ENCODE peak calls at places on chromosomes 4 and X, in eight cellular contexts. Y, O, R, G, J, H, Q and K are unnamed samples.

GRCh38 chr4:113945906-113946305 is 33.5 kb downstream of the ARSJ start:
- DNase-seq in Q (no peak), H (no peak), J (no peak), Y (no peak), G (no peak), R (no peak), O (peak; percentile 80), K (peak; percentile 62)

GRCh38 chrX:51802917-51803688 is 59.9 kb downstream of the GSPT2 start:
- DNase-seq in J (peak; percentile 52), Y (peak; percentile 22), G (peak; percentile 23), R (peak; percentile 53), H (no peak), O (no peak), Q (peak; percentile 66), K (peak; percentile 61)

GRCh38 chr4:180794352-180794751 is 1448.8 kb upstream of the TENM3 start:
- DNase-seq in Q (no peak), J (no peak), Y (no peak), O (peak; percentile 1), R (no peak), H (no peak), G (no peak), K (no peak)

GRCh38 chr4:88225216-88226107 is 58.9 kb downstream of the PPM1K start:
- DNase-seq in Q (no peak), G (no peak), J (no peak), H (no peak), R (no peak), O (peak; percentile 22), Y (no peak), K (no peak)

GRCh38 chrX:150062292-150063137 is 124.2 kb upstream of the EOLA2 start:
- DNase-seq in Y (peak; percentile 36), H (no peak), R (peak; percentile 42), O (peak; percentile 78), Q (no peak), G (no peak), J (no peak), K (peak; percentile 88)

GRCh38 chr4:56217383-56217890 is 169.9 kb downstream of the AASDH start:
- DNase-seq in H (no peak), G (no peak), Y (no peak), Q (no peak), J (no peak), O (no peak), R (no peak), K (no peak)

GRCh38 chr4:140012688-140013087 is 141.3 kb downstream of the MAML3 start:
- DNase-seq in Q (peak; percentile 60), G (peak; percentile 66), O (peak; percentile 68), J (peak; percentile 54), Y (peak; percentile 38), H (no peak), R (peak; percentile 40), K (peak; percentile 40)

GRCh38 chr4:40843696-40844095 is 93.9 kb downstream of the NSUN7 start:
- DNase-seq in G (no peak), R (no peak), O (no peak), J (no peak), Q (no peak), Y (no peak), H (no peak), K (no peak)

GRCh38 chrX:53223955-53224859 is 800 bp downstream of the KDM5C start:
- DNase-seq in O (peak; percentile 90), R (no peak), H (no peak), J (no peak), G (no peak), Q (peak; percentile 33), Y (no peak), K (peak; percentile 43)

GRCh38 chrX:41381685-41382084 is 47.7 kb downstream of the DDX3X start:
- DNase-seq in J (peak; percentile 61), Q (no peak), Y (peak; percentile 20), G (peak; percentile 8), H (peak; percentile 17), O (peak; percentile 93), R (peak; percentile 56), K (peak; percentile 54)

GRCh38 chr4:185945906-185946305 is 123.0 kb upstream of the TLR3 start:
- DNase-seq in Q (no peak), Y (no peak), R (no peak), J (no peak), O (no peak), H (no peak), G (no peak), K (no peak)

GRCh38 chr4:78864405-78865024 is 74.7 kb downstream of the PAQR3 start:
- DNase-seq in Q (peak; percentile 78), J (no peak), H (peak; percentile 38), O (peak; percentile 58), G (peak; percentile 54), R (no peak), Y (no peak), K (peak; percentile 83)

DNA sequence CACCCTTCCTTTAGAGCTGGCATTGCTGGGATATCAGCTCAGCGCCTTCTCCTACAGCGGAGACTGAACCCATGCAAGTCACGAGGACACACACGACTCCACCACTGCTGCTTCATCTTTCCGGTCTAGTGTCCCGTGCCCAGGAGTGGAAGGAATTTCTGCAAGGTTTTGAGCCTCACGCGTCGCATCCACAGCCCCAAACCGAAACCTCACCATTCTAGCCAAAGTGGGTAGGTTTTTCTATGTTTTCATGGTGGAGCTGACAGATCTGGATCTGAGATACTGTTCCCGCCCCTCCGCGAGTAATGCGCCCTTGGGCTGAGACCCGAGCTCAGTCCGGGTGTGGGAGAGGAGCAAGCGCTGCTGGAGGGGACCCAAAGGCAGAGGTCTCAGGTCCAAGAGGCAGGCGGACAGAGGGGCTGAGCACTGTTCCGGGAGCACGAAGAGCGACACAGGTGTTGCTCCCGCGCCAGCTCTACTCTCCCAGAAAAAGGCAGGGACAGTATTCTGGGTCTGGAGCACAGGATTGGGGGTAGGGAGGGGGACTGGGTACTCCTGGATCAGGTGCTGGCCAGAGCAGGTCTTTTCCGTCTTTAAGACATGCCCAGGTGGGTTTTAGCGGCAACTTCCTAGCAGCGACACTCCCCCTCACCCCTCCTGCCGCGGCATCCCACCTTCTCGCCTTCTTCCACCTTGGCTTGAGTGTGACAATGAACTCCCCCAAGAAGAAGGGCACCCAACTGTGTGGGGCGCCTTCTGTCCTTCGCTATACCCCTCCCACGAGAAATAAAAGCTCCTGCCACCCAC is 1.9 kb downstream of the EPHA5 start:
- DNase-seq in Q (peak; percentile 55), G (no peak), R (no peak), H (no peak), J (no peak), O (peak; percentile 90), Y (no peak), K (peak; percentile 10)
- H3K4me3 ChIP-seq in Q (peak overlapping the region; percentile 20), G (peak overlapping the region; percentile 50), R (peak overlapping the region; percentile 47), H (peak overlapping the region; percentile 52), J (peak overlapping the region; percentile 34), O (peak overlapping the region; percentile 83), Y (peak overlapping the region; percentile 61), K (peak overlapping the region; percentile 34)

DNA sequence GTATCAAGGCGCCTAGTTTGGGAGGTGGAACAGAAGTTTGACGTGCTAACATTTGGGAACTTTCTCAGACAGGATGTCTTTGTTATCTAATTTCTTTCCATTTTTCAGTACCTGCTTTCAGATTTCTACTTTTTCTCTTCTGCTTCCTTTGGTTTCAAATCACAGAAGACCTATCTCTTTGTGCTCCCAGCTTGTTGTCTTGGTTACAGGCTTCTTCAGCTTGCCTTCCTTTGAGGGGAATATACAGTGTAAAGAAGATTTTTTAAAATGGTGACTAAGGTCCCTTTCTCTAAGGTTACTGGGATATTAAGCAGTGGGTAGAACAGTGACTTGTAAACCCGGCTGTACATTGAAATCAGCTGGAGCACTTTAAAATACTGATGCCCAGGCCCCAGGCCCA is 48.0 kb downstream of the TMEM164 start:
- DNase-seq in R (no peak), H (no peak), O (no peak), Q (no peak), G (no peak), J (no peak), Y (no peak), K (no peak)
- TF ChIP-seq CTCF in R (no peak), H (no peak), O (no peak), Q (no peak), G (no peak), J (no peak), Y (no peak), K (no peak)

GRCh38 chrX:107935200-107935599 is 47.0 kb downstream of the TEX13B start:
- DNase-seq in G (no peak), Y (no peak), R (no peak), J (no peak), Q (no peak), H (no peak), O (peak; percentile 76), K (peak; percentile 4)
- H3K4me3 ChIP-seq in G (peak overlapping the region; percentile 29), Y (peak overlapping the region; percentile 44), R (no peak overlapping the region), J (no peak overlapping the region), Q (no peak overlapping the region), H (no peak overlapping the region), O (no peak overlapping the region), K (peak overlapping the region; percentile 29)

GRCh38 chr4:176193126-176193525 is 2.3 kb downstream of the SPATA4 start:
- DNase-seq in J (no peak), O (peak; percentile 36), H (no peak), Y (no peak), Q (no peak), R (no peak), G (no peak), K (peak; percentile 65)
- TF ChIP-seq CTCF in J (no peak), O (no peak), H (no peak), Y (no peak), Q (no peak), R (no peak), G (no peak), K (no peak)

DNA sequence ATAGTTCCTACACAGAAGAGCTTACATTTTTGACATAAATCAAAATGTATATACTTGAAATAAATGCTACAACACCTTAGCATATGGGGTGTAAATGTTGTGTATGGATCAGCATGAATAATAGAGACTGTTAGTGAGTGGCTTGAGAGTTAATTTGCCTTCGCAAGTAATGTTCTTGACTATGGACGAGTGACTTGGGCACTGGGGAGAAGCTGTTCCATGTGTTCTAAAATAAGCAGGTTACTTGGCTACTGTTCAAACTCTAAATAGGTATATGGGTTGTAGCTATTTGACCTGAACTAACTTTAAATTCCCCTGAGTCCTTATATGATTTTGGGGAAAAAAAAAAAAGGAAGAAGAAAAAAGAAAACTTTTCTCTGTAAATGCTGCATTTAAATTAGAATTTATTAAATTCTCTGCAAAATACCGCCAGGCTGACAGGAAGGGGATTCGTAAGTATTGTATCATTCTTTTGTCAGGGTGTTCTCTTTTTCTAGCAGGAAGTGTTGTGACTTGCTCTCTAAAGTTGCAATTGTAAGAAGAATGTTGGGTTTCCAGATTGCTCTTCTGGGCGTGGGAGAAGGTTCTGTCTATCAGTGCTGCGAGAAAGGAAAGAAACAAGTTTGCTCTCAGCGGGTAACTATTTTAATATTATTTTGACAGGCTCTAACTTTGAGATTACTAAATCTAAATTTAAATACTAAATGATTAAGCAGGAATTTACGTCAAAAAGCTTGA is 32.2 kb downstream of the PLS3 start:
- DNase-seq in H (no peak), Q (peak; percentile 17), G (no peak), Y (no peak), R (no peak), O (no peak), J (no peak), K (peak; percentile 39)
- H3K4me3 ChIP-seq in H (peak overlapping the region; percentile 40), Q (peak overlapping the region; percentile 9), G (peak overlapping the region; percentile 55), Y (peak overlapping the region; percentile 65), R (peak overlapping the region; percentile 57), O (peak overlapping the region; percentile 60), J (peak overlapping the region; percentile 39), K (no peak overlapping the region)

GRCh38 chr4:85165808-85166207 is 199.3 kb upstream of the WDFY3 start:
- DNase-seq in Q (no peak), O (no peak), R (no peak), Y (no peak), J (no peak), H (no peak), G (no peak), K (no peak)
- TF ChIP-seq CTCF in Q (no peak), O (no peak), R (no peak), Y (peak; percentile 20), J (no peak), H (no peak), G (no peak), K (no peak)